ENCODE peak calls at places on chromosomes 4 and X, in seven cellular contexts. I, C, J, Y, Z, T and O are unnamed samples.

GRCh38 chrX:15404712-15405111 is 20.5 kb upstream of the VEGFD start:
- DNase-seq in I (peak), C (no peak), J (no peak), Y (peak), Z (peak), T (no peak), O (peak)

GRCh38 chrX:70960728-70961127 is 29.8 kb upstream of the SLC7A3 start:
- DNase-seq in I (peak), C (peak), J (no peak), Y (no peak), Z (no peak), T (peak), O (no peak)

GRCh38 chr4:39227906-39228305 is 45.6 kb downstream of the WDR19 start:
- DNase-seq in I (peak), C (no peak), J (no peak), Y (no peak), Z (no peak), T (no peak), O (no peak)

GRCh38 chr4:1874207-1874606 is 3.0 kb downstream of the NSD2 start:
- DNase-seq in I (no peak), C (no peak), J (no peak), Y (no peak), Z (no peak), T (no peak), O (no peak)

GRCh38 chrX:24672701-24673190 is 21.0 kb upstream of the POLA1 start:
- DNase-seq in I (no peak), C (no peak), J (no peak), Y (no peak), Z (no peak), T (no peak), O (no peak)

GRCh38 chr4:142850478-142850877 is 4.4 kb upstream of the INPP4B start:
- DNase-seq in I (no peak), C (no peak), J (no peak), Y (no peak), Z (no peak), T (peak), O (no peak)

GRCh38 chr4:154044118-154044517 is 255.2 kb upstream of the SFRP2 start:
- DNase-seq in I (no peak), C (no peak), J (no peak), Y (no peak), Z (no peak), T (no peak), O (no peak)

GRCh38 chr4:65508169-65508568 is 162.1 kb downstream of the EPHA5 start:
- DNase-seq in I (peak), C (no peak), J (peak), Y (no peak), Z (no peak), T (no peak), O (peak)

GRCh38 chrX:105636667-105637066 is 185.7 kb upstream of the NRK start:
- DNase-seq in I (peak), C (no peak), J (no peak), Y (no peak), Z (no peak), T (peak), O (no peak)

GRCh38 chr4:74316397-74316796 is 8.1 kb downstream of the EPGN start:
- DNase-seq in I (peak), C (no peak), J (no peak), Y (no peak), Z (no peak), T (peak), O (peak)

GRCh38 chrX:1380672-1381233 is 11.2 kb downstream of the SLC25A6 start:
- DNase-seq in I (no peak), C (peak), J (peak), Y (no peak), Z (no peak), T (no peak), O (no peak)

GRCh38 chrX:136711147-136711546 is 63.2 kb downstream of the CD40LG start:
- DNase-seq in I (peak), C (peak), J (peak), Y (peak), Z (no peak), T (peak), O (peak)

GRCh38 chrX:57904481-57904880 is 5.8 kb downstream of the ZXDA start:
- DNase-seq in I (no peak), C (no peak), J (no peak), Y (no peak), Z (no peak), T (no peak), O (no peak)

GRCh38 chr4:112352736-112353135 is 55.6 kb downstream of the ALPK1 start:
- DNase-seq in I (no peak), C (no peak), J (no peak), Y (no peak), Z (no peak), T (no peak), O (no peak)

GRCh38 chrX:115266300-115266699 is 23.2 kb upstream of the LUZP4 start:
- DNase-seq in I (no peak), C (no peak), J (no peak), Y (no peak), Z (no peak), T (no peak), O (no peak)

GRCh38 chr4:7759221-7759620 is 180.4 kb downstream of the AFAP1 start:
- DNase-seq in I (no peak), C (no peak), J (no peak), Y (no peak), Z (no peak), T (no peak), O (no peak)

GRCh38 chr4:175290401-175290800 is 372.2 kb downstream of the ADAM29 start:
- DNase-seq in I (peak), C (no peak), J (peak), Y (no peak), Z (no peak), T (no peak), O (peak)

GRCh38 chr4:76028242-76028859 is 5.1 kb upstream of the CXCL10 start:
- DNase-seq in I (peak), C (peak), J (no peak), Y (no peak), Z (no peak), T (no peak), O (no peak)

GRCh38 chr4:116923389-116923788 is 162.0 kb downstream of the TRAM1L1 start:
- DNase-seq in I (no peak), C (no peak), J (no peak), Y (no peak), Z (no peak), T (no peak), O (no peak)

GRCh38 chrX:94123062-94123461 is 449.1 kb downstream of the FAM133A start:
- DNase-seq in I (no peak), C (no peak), J (no peak), Y (no peak), Z (no peak), T (no peak), O (no peak)

GRCh38 chr4:98642991-98643426 is 15.4 kb downstream of the TSPAN5 start:
- DNase-seq in I (peak), C (no peak), J (peak), Y (no peak), Z (no peak), T (no peak), O (no peak)

GRCh38 chrX:68018248-68019203 is 414.8 kb downstream of the OPHN1 start:
- DNase-seq in I (peak), C (no peak), J (peak), Y (no peak), Z (no peak), T (peak), O (peak)

GRCh38 chr4:132513491-132513890 is 635.6 kb upstream of the PCDH10 start:
- DNase-seq in I (no peak), C (no peak), J (no peak), Y (no peak), Z (no peak), T (peak), O (no peak)

GRCh38 chrX:67636532-67636931 is 92.7 kb downstream of the AR start:
- DNase-seq in I (peak), C (no peak), J (peak), Y (no peak), Z (no peak), T (peak), O (no peak)

GRCh38 chr4:88866862-88867550 is 169.4 kb upstream of the NAP1L5 start:
- DNase-seq in I (peak), C (no peak), J (peak), Y (no peak), Z (no peak), T (no peak), O (no peak)

GRCh38 chrX:56788717-56789122 is 59.7 kb downstream of the NBDY start:
- DNase-seq in I (peak), C (no peak), J (no peak), Y (no peak), Z (no peak), T (no peak), O (peak)

GRCh38 chr4:98261291-98262271 is at the start of gene RAP1GDS1:
- DNase-seq in I (peak), C (peak), J (peak), Y (peak), Z (peak), T (peak), O (peak)

GRCh38 chr4:165761968-165762367 is 111.1 kb upstream of the TLL1 start:
- DNase-seq in I (no peak), C (no peak), J (no peak), Y (no peak), Z (no peak), T (no peak), O (no peak)

GRCh38 chr4:163554870-163555465 is 60.5 kb downstream of the TMA16 start:
- DNase-seq in I (peak), C (no peak), J (peak), Y (no peak), Z (peak), T (peak), O (no peak)

GRCh38 chrX:36650622-36651021 is 357.5 kb upstream of the FAM47C start:
- DNase-seq in I (no peak), C (no peak), J (no peak), Y (no peak), Z (no peak), T (no peak), O (no peak)

GRCh38 chr4:136078971-136079370 is 1453.3 kb downstream of the PCDH18 start:
- DNase-seq in I (peak), C (no peak), J (peak), Y (no peak), Z (no peak), T (no peak), O (no peak)